ENCODE peak calls at places on chromosomes 11 and 22, in six cellular contexts. Z is trophoblast cell, Q is neuronal stem cell, T is left ventricle myocardium inferior, X is lung, H is NT2/D1. D is an unnamed sample.

GRCh38 chr11:20909995-20910726 is 240.8 kb downstream of the NELL1 start:
- DNase-seq in X (no peak), H (no peak), Z (no peak), Q (no peak), T (no peak), D (no peak)

GRCh38 chr22:28911777-28912669 is 28.7 kb downstream of the ZNRF3 start:
- DNase-seq in T (no peak), H (no peak), Z (peak; percentile 58), X (peak; percentile 32), Q (no peak), D (no peak)

GRCh38 chr11:70711095-70711910 is 313.0 kb downstream of the CTTN start:
- DNase-seq in H (no peak), Q (no peak), Z (no peak), X (no peak), T (no peak), D (no peak)

GRCh38 chr11:46278387-46279173 is 1.1 kb downstream of the CREB3L1 start:
- DNase-seq in Z (peak; percentile 18), H (no peak), T (peak; percentile 58), X (no peak), Q (no peak), D (peak; percentile 21)

GRCh38 chr11:65298131-65298535 is 16.5 kb upstream of the CDC42EP2 start:
- DNase-seq in T (peak; percentile 93), Q (no peak), Z (no peak), H (no peak), X (peak; percentile 54), D (no peak)

GRCh38 chr22:35470903-35471321 is 69.7 kb upstream of the RASD2 start:
- DNase-seq in Z (peak; percentile 69), Q (no peak), X (no peak), T (no peak), H (no peak), D (no peak)

GRCh38 chr11:118152552-118153471 is at the start of gene SCN4B:
- DNase-seq in Z (peak; percentile 53), H (peak; percentile 68), T (peak; percentile 76), X (peak; percentile 49), Q (peak; percentile 72), D (no peak)

GRCh38 chr22:36506637-36507517 is at the start of gene FOXRED2:
- DNase-seq in Z (peak; percentile 91), Q (peak; percentile 74), X (peak; percentile 86), T (peak; percentile 90), H (peak; percentile 71), D (peak; percentile 86)

GRCh38 chr11:28833670-28834069 is 725.5 kb downstream of the METTL15 start:
- DNase-seq in X (no peak), T (no peak), Q (no peak), H (no peak), Z (no peak), D (no peak)

GRCh38 chr11:95596011-95596489 is 193.5 kb downstream of the FAM76B start:
- DNase-seq in H (no peak), X (no peak), T (no peak), Q (no peak), Z (peak; percentile 33), D (no peak)

GRCh38 chr22:26576026-26576680 is 13.8 kb downstream of the TPST2 start:
- DNase-seq in T (no peak), Q (no peak), Z (peak; percentile 66), X (no peak), H (no peak), D (no peak)
- H3K4me1 ChIP-seq in T (peaks cover 53% of the 10 kb centered on the region), Q (peaks cover 18% of the 10 kb centered on the region), Z (peaks cover 2% of the 10 kb centered on the region), X (peaks cover 32% of the 10 kb centered on the region), H (peaks cover 3% of the 10 kb centered on the region), D (peaks cover 82% of the 10 kb centered on the region)

GRCh38 chr22:40411506-40411861 is 41.1 kb downstream of the SGSM3 start:
- DNase-seq in X (no peak), Z (no peak), T (no peak), H (no peak), Q (no peak), D (no peak)
- H3K4me1 ChIP-seq in X (peaks cover 7% of the 10 kb centered on the region), Z (peaks cover 8% of the 10 kb centered on the region), T (peaks cover 11% of the 10 kb centered on the region), H (no peaks in the 10 kb centered on the region), Q (no peaks in the 10 kb centered on the region), D (peaks cover 18% of the 10 kb centered on the region)

GRCh38 chr22:30308096-30308495 is 18.6 kb downstream of the TBC1D10A start:
- DNase-seq in X (no peak), Z (peak; percentile 94), Q (no peak), H (no peak), T (no peak), D (no peak)
- H3K4me1 ChIP-seq in X (peaks cover 57% of the 10 kb centered on the region), Z (peaks cover 74% of the 10 kb centered on the region), Q (peaks cover 4% of the 10 kb centered on the region), H (peaks cover 12% of the 10 kb centered on the region), T (peaks cover 100% of the 10 kb centered on the region), D (peaks cover 100% of the 10 kb centered on the region)

DNA sequence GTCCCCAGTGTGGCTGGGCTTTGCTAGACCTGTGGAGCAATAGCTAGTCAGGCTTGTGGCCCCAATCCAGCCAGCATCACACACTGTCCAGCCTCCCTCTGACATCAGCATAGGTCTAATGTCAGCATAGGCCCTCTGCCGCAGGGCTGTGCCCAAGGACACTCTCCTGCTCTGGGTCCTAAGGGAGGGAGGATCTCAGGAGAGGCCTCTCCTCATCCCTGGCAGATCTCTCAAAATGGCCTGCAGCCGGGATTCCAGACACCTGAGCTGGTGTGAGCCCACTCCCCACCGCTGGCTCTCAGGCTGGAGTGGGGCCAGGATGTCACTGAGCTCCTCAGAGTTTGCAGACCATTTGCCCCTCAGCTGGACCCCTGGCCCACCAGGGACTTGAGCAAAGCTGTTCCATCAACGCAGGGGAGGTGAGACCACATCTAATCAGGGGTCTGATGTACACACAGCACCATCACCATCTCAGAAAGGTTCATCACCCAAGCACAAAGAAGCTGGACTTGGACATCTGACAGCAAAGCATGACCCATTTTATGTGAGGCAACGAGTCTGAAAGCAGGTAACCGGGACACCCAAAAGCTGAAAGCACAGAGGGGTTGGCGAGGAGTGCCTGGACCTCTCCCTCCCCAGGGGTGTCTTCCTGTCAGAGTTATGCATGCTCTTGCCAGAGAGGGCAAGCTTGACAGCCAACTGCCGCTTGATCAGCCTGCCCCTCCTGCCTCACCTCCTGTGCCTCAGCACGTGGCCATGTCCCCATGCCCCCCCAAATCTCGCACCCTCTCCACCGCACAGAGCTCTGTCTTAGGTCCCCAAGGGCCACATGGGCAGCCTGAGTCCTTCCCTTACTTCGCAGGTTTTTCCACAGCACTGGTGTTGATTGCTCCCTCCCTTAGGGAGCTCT is 69.7 kb upstream of the SEPTIN5 start:
- DNase-seq in H (no peak), T (no peak), Q (no peak), Z (no peak), X (no peak), D (no peak)
- H3K4me1 ChIP-seq in H (no peaks in the 10 kb centered on the region), T (no peaks in the 10 kb centered on the region), Q (no peaks in the 10 kb centered on the region), Z (no peaks in the 10 kb centered on the region), X (peaks cover 1% of the 10 kb centered on the region), D (no peaks in the 10 kb centered on the region)

GRCh38 chr11:58358969-58359368 is at the start of gene OR5B17:
- DNase-seq in T (no peak), Q (no peak), X (no peak), H (no peak), Z (no peak), D (no peak)

DNA sequence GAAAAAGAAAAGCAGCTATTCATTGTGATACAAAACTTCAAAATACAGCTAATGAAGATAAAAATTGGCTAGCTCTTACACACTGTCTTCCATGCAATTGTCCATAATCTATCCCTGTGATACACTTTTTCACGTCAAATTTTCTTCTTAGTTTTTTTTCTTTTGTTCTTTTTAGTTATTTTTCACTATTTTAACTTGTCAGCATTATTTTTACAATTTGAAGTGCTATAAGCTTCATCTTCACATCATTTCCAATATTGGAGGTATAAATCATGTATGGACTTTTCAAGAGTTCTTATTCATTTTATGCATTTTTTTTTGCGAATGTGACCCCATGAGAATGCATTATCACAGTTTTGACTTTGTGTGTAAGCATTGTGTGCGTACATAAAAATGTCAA is 4.1 kb downstream of the OR5B17 start:
- DNase-seq in Z (no peak), X (no peak), T (no peak), Q (no peak), H (no peak), D (no peak)
- H3K4me1 ChIP-seq in Z (no peaks in the 10 kb centered on the region), X (no peaks in the 10 kb centered on the region), T (no peaks in the 10 kb centered on the region), Q (no peaks in the 10 kb centered on the region), H (no peaks in the 10 kb centered on the region), D (no peaks in the 10 kb centered on the region)

D was measured in CD8-positive, alpha-beta T cell.